ENCODE peak calls at places on chromosomes 11 and 22, in four cellular contexts. One of them, this sample, is unnamed.

GRCh38 chr11:33722579-33723234 is 13.5 kb downstream of the CD59 start:
- DNase-seq in sigmoid colon: no peak
- DNase-seq in stomach: no peak
- DNase-seq in transverse colon: no peak
- DNase-seq in this sample: peak

GRCh38 chr11:3914807-3915206 is 59.3 kb downstream of the STIM1 start:
- DNase-seq in sigmoid colon: no peak
- DNase-seq in transverse colon: no peak
- DNase-seq in stomach: no peak
- DNase-seq in this sample: no peak

GRCh38 chr22:38240734-38241252 is 32.0 kb downstream of the TMEM184B start:
- DNase-seq in sigmoid colon: no peak
- DNase-seq in stomach: peak
- DNase-seq in transverse colon: peak
- DNase-seq in this sample: no peak

GRCh38 chr22:47197735-47198500 is 435.5 kb downstream of the TBC1D22A start:
- DNase-seq in stomach: peak
- DNase-seq in transverse colon: no peak
- DNase-seq in sigmoid colon: peak
- DNase-seq in this sample: no peak

GRCh38 chr11:65182258-65183170 is 786 bp downstream of the CAPN1 start:
- DNase-seq in sigmoid colon: peak
- DNase-seq in transverse colon: peak
- DNase-seq in stomach: peak
- DNase-seq in this sample: no peak

GRCh38 chr22:37818397-37819099 is 4.6 kb upstream of the GALR3 start:
- DNase-seq in transverse colon: peak
- DNase-seq in sigmoid colon: peak
- DNase-seq in stomach: peak
- DNase-seq in this sample: peak

GRCh38 chr11:79082280-79082679 is 358.6 kb downstream of the TENM4 start:
- DNase-seq in stomach: no peak
- DNase-seq in transverse colon: no peak
- DNase-seq in sigmoid colon: no peak
- DNase-seq in this sample: no peak

GRCh38 chr11:61491736-61492395 is 16.7 kb upstream of the LRRC10B start:
- DNase-seq in sigmoid colon: no peak
- DNase-seq in stomach: no peak
- DNase-seq in transverse colon: no peak
- DNase-seq in this sample: no peak

GRCh38 chr11:91081440-91082088 is 858.7 kb upstream of the CHORDC1 start:
- DNase-seq in stomach: no peak
- DNase-seq in transverse colon: no peak
- DNase-seq in sigmoid colon: peak
- DNase-seq in this sample: no peak

GRCh38 chr11:23112390-23112789 is 252.1 kb upstream of the CCDC179 start:
- DNase-seq in stomach: no peak
- DNase-seq in sigmoid colon: no peak
- DNase-seq in transverse colon: no peak
- DNase-seq in this sample: no peak

GRCh38 chr22:31046591-31047226 is 34.4 kb upstream of the SMTN start:
- DNase-seq in stomach: peak
- DNase-seq in transverse colon: peak
- DNase-seq in sigmoid colon: peak
- DNase-seq in this sample: no peak

GRCh38 chr11:27705873-27706820 is 5.9 kb upstream of the BDNF start:
- DNase-seq in sigmoid colon: no peak
- DNase-seq in transverse colon: no peak
- DNase-seq in stomach: no peak
- DNase-seq in this sample: no peak
- TF ChIP-seq POLR2AphosphoS5 in sigmoid colon: no peak
- TF ChIP-seq POLR2AphosphoS5 in transverse colon: no peak
- TF ChIP-seq POLR2AphosphoS5 in stomach: no peak
- TF ChIP-seq POLR2AphosphoS5 in this sample: no peak

GRCh38 chr11:16801288-16801980 is 63.0 kb downstream of the C11orf58 start:
- DNase-seq in stomach: no peak
- DNase-seq in sigmoid colon: no peak
- DNase-seq in transverse colon: no peak
- DNase-seq in this sample: no peak
- TF ChIP-seq POLR2AphosphoS5 in stomach: no peak
- TF ChIP-seq POLR2AphosphoS5 in sigmoid colon: no peak
- TF ChIP-seq POLR2AphosphoS5 in transverse colon: no peak
- TF ChIP-seq POLR2AphosphoS5 in this sample: no peak

GRCh38 chr11:120327311-120327710 is 2.2 kb downstream of the TLCD5 start:
- DNase-seq in transverse colon: no peak
- DNase-seq in stomach: no peak
- DNase-seq in sigmoid colon: no peak
- DNase-seq in this sample: no peak

GRCh38 chr11:120329556-120329955 is 4.5 kb downstream of the TLCD5 start:
- DNase-seq in sigmoid colon: no peak
- DNase-seq in transverse colon: no peak
- DNase-seq in stomach: no peak
- DNase-seq in this sample: no peak

GRCh38 chr11:120326228-120326627 is 1.1 kb downstream of the TLCD5 start:
- DNase-seq in sigmoid colon: no peak
- DNase-seq in stomach: no peak
- DNase-seq in transverse colon: no peak
- DNase-seq in this sample: no peak

GRCh38 chr11:120324932-120325810 is at the start of gene TLCD5:
- DNase-seq in stomach: peak
- DNase-seq in sigmoid colon: peak
- DNase-seq in transverse colon: peak
- DNase-seq in this sample: peak

GRCh38 chr11:120326845-120327281 is 1.8 kb downstream of the TLCD5 start:
- DNase-seq in stomach: no peak
- DNase-seq in sigmoid colon: no peak
- DNase-seq in transverse colon: no peak
- DNase-seq in this sample: no peak
- TF ChIP-seq POLR2AphosphoS5 in stomach: no peak
- TF ChIP-seq POLR2AphosphoS5 in sigmoid colon: no peak
- TF ChIP-seq POLR2AphosphoS5 in transverse colon: no peak
- TF ChIP-seq POLR2AphosphoS5 in this sample: no peak

DNA sequence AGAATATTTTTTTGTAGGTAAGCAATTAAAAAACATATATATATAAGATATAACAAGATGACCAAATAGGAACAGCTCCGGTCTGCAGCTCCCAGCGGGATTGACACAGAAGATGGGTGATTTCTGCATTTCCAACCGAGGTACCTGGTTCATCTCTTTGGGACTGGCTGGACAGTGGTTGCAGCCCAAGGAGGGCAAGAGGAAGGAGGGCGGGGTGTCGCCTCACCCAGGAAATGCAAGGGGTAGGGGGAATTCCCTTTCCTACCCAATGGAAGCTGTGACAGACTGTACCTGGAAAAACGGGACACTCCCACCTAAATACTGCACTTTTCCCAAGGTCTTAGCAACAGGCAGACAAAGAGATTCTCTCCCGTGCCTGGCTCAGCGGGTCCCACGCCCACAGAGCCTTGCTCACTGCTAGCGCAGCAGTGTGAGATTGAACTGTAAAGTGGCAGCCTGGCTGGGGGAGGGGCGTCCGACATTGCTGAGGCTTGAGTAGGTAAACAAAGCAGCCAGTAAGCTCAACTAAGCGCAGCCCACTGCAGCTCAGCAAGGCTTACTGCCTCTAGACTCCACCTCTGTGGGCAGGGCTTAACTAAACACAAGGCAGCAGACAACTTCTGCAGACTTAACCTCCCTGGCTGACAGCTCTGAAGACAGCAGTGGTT is 163.8 kb downstream of the CWF19L2 start:
- DNase-seq in stomach: no peak
- DNase-seq in transverse colon: no peak
- DNase-seq in sigmoid colon: no peak
- DNase-seq in this sample: no peak
- TF ChIP-seq POLR2AphosphoS5 in stomach: no peak
- TF ChIP-seq POLR2AphosphoS5 in transverse colon: no peak
- TF ChIP-seq POLR2AphosphoS5 in sigmoid colon: no peak
- TF ChIP-seq POLR2AphosphoS5 in this sample: no peak